ENCODE peak calls at places on chromosome 11, in ten cellular contexts. C, I, U, T, G, L, J, W, F and E are unnamed samples.

GRCh38 chr11:123494195-123495050 is 64.4 kb downstream of the GRAMD1B start:
- DNase-seq in W (no peak), C (no peak), G (no peak), U (no peak), T (peak; percentile 39), L (no peak), I (no peak), J (no peak), F (no peak), E (no peak)

GRCh38 chr11:746289-747175 is 732 bp upstream of the TALDO1 start:
- DNase-seq in C (no peak), J (peak; percentile 32), L (peak; percentile 58), W (no peak), G (peak; percentile 70), I (no peak), T (peak; percentile 56), U (no peak), F (peak; percentile 50), E (no peak)

GRCh38 chr11:132728026-132728425 is 804.3 kb downstream of the OPCML start:
- DNase-seq in U (no peak), J (no peak), F (no peak), C (no peak), L (no peak), W (no peak), T (no peak), I (no peak), G (no peak), E (no peak)

GRCh38 chr11:92920295-92920694 is 49.2 kb upstream of the MTNR1B start:
- DNase-seq in F (no peak), W (no peak), L (no peak), C (no peak), I (no peak), T (no peak), J (no peak), G (no peak), U (no peak), E (no peak)

GRCh38 chr11:93396356-93396755 is 65.8 kb downstream of the DEUP1 start:
- DNase-seq in L (no peak), C (no peak), W (no peak), I (no peak), F (no peak), T (no peak), U (no peak), G (no peak), J (no peak), E (no peak)

GRCh38 chr11:125448136-125448535 is 47.9 kb downstream of the FEZ1 start:
- DNase-seq in L (no peak), C (no peak), U (no peak), F (no peak), J (no peak), W (no peak), T (no peak), G (no peak), I (no peak), E (no peak)

GRCh38 chr11:78868563-78868962 is 293.9 kb upstream of the NARS2 start:
- DNase-seq in W (no peak), C (no peak), L (no peak), U (no peak), G (peak; percentile 83), I (no peak), F (no peak), T (no peak), J (no peak), E (no peak)

GRCh38 chr11:118186346-118187107 is 10.1 kb upstream of the SCN2B start:
- DNase-seq in I (no peak), C (no peak), J (no peak), W (no peak), L (no peak), T (no peak), U (no peak), F (no peak), G (no peak), E (no peak)

GRCh38 chr11:45141631-45142030 is 4.8 kb upstream of the PRDM11 start:
- DNase-seq in W (no peak), I (no peak), T (no peak), L (no peak), C (no peak), G (no peak), U (no peak), J (no peak), F (no peak), E (peak; percentile 37)

GRCh38 chr11:9566561-9567063 is 6.9 kb upstream of the WEE1 start:
- DNase-seq in C (no peak), F (no peak), G (no peak), W (no peak), L (no peak), U (no peak), T (peak; percentile 78), I (no peak), J (no peak), E (peak; percentile 20)

GRCh38 chr11:69640995-69641581 is at the start of gene CCND1:
- DNase-seq in F (peak; percentile 41), C (peak; percentile 34), G (peak; percentile 82), I (peak; percentile 48), W (no peak), J (peak; percentile 15), L (peak; percentile 80), U (peak; percentile 85), T (peak; percentile 88), E (peak; percentile 98)
- H3K27me3 ChIP-seq in F (peaks cover 9% of the 10 kb centered on the region), C (no peaks in the 10 kb centered on the region), G (peaks cover 52% of the 10 kb centered on the region), I (peaks cover 15% of the 10 kb centered on the region), W (peaks cover 3% of the 10 kb centered on the region), J (peaks cover 14% of the 10 kb centered on the region), L (no peaks in the 10 kb centered on the region), U (no peaks in the 10 kb centered on the region), T (peaks cover 55% of the 10 kb centered on the region), E (no peaks in the 10 kb centered on the region)

GRCh38 chr11:75421902-75422247 is 11.1 kb downstream of the KLHL35 start:
- DNase-seq in T (no peak), C (no peak), I (no peak), G (no peak), J (no peak), U (no peak), F (no peak), L (peak; percentile 4), W (no peak), E (no peak)

GRCh38 chr11:75422248-75423231 is 10.5 kb downstream of the KLHL35 start:
- DNase-seq in T (no peak), G (no peak), F (no peak), W (no peak), U (no peak), I (no peak), C (no peak), J (no peak), L (peak; percentile 49), E (no peak)

GRCh38 chr11:75423721-75424120 is 9.3 kb downstream of the KLHL35 start:
- DNase-seq in L (peak; percentile 34), T (no peak), U (no peak), I (no peak), G (no peak), J (no peak), C (no peak), F (no peak), W (no peak), E (no peak)

GRCh38 chr11:75420224-75421034 is 12.6 kb downstream of the KLHL35 start:
- DNase-seq in J (no peak), C (no peak), U (no peak), I (no peak), W (no peak), G (no peak), L (no peak), F (no peak), T (no peak), E (no peak)

DNA sequence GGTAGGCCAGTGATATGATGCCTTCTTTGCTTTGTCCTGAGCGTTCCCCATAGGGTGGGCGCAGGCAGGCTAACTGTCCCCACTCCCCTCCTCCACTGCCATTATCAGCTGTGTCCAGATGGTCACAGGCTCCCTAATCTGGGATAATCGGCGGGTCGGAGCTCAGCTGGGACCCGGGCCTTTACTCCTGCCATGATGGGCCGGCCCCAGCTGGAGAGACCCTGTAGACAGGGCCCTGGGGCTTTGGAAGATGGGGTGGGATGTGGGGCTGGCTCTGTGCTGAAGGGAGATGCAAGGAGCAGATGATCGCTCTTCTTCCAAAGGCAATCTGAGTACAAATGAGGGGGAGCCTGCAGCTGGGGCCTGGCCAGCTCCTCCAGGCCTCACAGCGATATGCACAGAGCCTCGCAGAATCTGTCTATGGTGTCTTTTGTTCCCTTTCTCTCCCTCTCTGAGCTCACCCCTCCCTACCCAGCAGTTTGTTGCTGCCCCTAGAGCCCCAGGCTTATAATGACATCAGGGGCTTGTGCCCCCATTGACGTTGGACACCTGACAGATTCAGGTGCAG is 11.9 kb downstream of the KLHL35 start:
- DNase-seq in U (no peak), F (no peak), C (no peak), I (no peak), L (peak; percentile 12), G (no peak), T (no peak), J (no peak), W (no peak), E (no peak)
- H3K27ac ChIP-seq in U (no peak overlapping the region), F (no peak overlapping the region), C (peak overlapping the region; percentile 97), I (no peak overlapping the region), L (no peak overlapping the region), G (no peak overlapping the region), T (peak overlapping the region; percentile 63), J (no peak overlapping the region), W (no peak overlapping the region), E (no peak overlapping the region)

DNA sequence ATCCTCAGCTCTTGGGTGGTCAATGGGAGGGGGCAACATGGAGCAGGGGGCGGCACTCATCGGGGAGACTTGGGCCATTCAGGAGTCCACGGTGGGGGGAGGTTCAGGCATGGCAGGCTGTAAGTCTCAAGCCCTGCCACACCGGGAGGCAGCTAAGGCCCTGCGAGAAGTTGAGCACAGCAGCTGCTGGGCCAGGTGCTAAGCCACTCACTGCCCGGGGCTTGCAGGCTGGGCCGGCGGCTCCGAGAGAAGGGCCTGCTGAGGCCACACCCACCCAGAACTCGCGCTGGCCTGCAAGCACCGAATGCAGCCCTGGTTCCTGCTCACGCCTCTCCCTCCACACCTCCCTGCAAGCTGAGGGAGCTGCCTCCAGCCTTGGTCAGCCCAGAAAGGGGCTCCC is 131.4 kb downstream of the OR4C45 start:
- DNase-seq in I (no peak), L (no peak), J (no peak), C (no peak), F (no peak), W (no peak), G (no peak), U (no peak), T (no peak), E (no peak)
- H3K9me3 ChIP-seq in I (no peaks in the 10 kb centered on the region), L (peaks cover 2% of the 10 kb centered on the region), J (no peaks in the 10 kb centered on the region), C (no peaks in the 10 kb centered on the region), F (no peaks in the 10 kb centered on the region), W (no peaks in the 10 kb centered on the region), G (no peaks in the 10 kb centered on the region), U (no peaks in the 10 kb centered on the region), T (no peaks in the 10 kb centered on the region), E (no peaks in the 10 kb centered on the region)

GRCh38 chr11:2096919-2097301 is 42.3 kb downstream of the IGF2 start:
- DNase-seq in L (no peak), W (no peak), U (peak; percentile 57), T (no peak), G (no peak), F (no peak), J (no peak), I (no peak), C (no peak), E (no peak)
- H3K27me3 ChIP-seq in L (no peaks in the 10 kb centered on the region), W (no peaks in the 10 kb centered on the region), U (no peaks in the 10 kb centered on the region), T (no peaks in the 10 kb centered on the region), G (peaks cover 98% of the 10 kb centered on the region), F (no peaks in the 10 kb centered on the region), J (no peaks in the 10 kb centered on the region), I (no peaks in the 10 kb centered on the region), C (no peaks in the 10 kb centered on the region), E (no peaks in the 10 kb centered on the region)